ENCODE peak calls at places on chromosomes 12 and 14, in six cellular contexts. Q is SK-N-SH, H is OCI-LY7, W is choroid plexus epithelial cell, D is upper lobe of left lung, X is GM20000. N is an unnamed sample.

GRCh38 chr14:70023871-70024270 is 144.7 kb downstream of the SMOC1 start:
- DNase-seq in D (no peak), Q (no peak), X (no peak), H (no peak), W (no peak), N (no peak)

GRCh38 chr12:19544351-19544750 is 105.1 kb downstream of the AEBP2 start:
- DNase-seq in H (no peak), X (no peak), W (no peak), D (no peak), Q (no peak), N (no peak)

GRCh38 chr12:80979821-80980220 is 42.1 kb upstream of the LIN7A start:
- DNase-seq in W (no peak), D (no peak), X (no peak), H (no peak), Q (no peak), N (no peak)

GRCh38 chr12:29024117-29024516 is 125.0 kb upstream of the FAR2 start:
- DNase-seq in D (no peak), Q (peak), H (no peak), X (no peak), W (no peak), N (no peak)

GRCh38 chr14:89401783-89402182 is 15.2 kb downstream of the FOXN3 start:
- DNase-seq in D (no peak), W (no peak), Q (no peak), H (no peak), X (no peak), N (no peak)

GRCh38 chr14:103694572-103695026 is 20.7 kb downstream of the XRCC3 start:
- DNase-seq in D (no peak), Q (no peak), W (no peak), X (no peak), H (no peak), N (no peak)

GRCh38 chr14:67881225-67881624 is 61.6 kb downstream of the RAD51B start:
- DNase-seq in D (no peak), X (peak), Q (no peak), W (no peak), H (no peak), N (no peak)

GRCh38 chr14:50619569-50620141 is 48.5 kb downstream of the SAV1 start:
- DNase-seq in Q (peak), D (no peak), W (peak), X (peak), H (peak), N (no peak)

GRCh38 chr14:95285566-95285965 is 34.1 kb downstream of the CLMN start:
- DNase-seq in D (no peak), W (no peak), Q (no peak), X (no peak), H (no peak), N (no peak)

GRCh38 chr12:6603095-6603567 is 4.0 kb downstream of the CHD4 start:
- DNase-seq in H (peak), Q (peak), W (peak), X (no peak), D (no peak), N (no peak)

GRCh38 chr12:116590561-116590960 is 31.4 kb downstream of the MAP1LC3B2 start:
- DNase-seq in X (no peak), Q (no peak), D (no peak), W (no peak), H (no peak), N (no peak)

GRCh38 chr12:132557969-132558856 is 52.2 kb downstream of the LRCOL1 start:
- DNase-seq in X (no peak), D (peak), W (no peak), H (no peak), Q (no peak), N (no peak)

GRCh38 chr14:96576937-96577336 is 74.8 kb downstream of the PAPOLA start:
- DNase-seq in H (peak), Q (no peak), D (no peak), X (no peak), W (no peak), N (no peak)

GRCh38 chr12:79547044-79547734 is 143.6 kb downstream of the PAWR start:
- DNase-seq in X (no peak), H (no peak), W (peak), Q (no peak), D (no peak), N (no peak)

GRCh38 chr12:14313379-14313778 is 52.1 kb upstream of the ATF7IP start:
- DNase-seq in D (no peak), Q (no peak), W (no peak), H (no peak), X (no peak), N (no peak)

GRCh38 chr14:31024577-31025334 is 693 bp upstream of the AP4S1 start:
- DNase-seq in H (peak), D (no peak), W (peak), X (no peak), Q (no peak), N (no peak)

DNA sequence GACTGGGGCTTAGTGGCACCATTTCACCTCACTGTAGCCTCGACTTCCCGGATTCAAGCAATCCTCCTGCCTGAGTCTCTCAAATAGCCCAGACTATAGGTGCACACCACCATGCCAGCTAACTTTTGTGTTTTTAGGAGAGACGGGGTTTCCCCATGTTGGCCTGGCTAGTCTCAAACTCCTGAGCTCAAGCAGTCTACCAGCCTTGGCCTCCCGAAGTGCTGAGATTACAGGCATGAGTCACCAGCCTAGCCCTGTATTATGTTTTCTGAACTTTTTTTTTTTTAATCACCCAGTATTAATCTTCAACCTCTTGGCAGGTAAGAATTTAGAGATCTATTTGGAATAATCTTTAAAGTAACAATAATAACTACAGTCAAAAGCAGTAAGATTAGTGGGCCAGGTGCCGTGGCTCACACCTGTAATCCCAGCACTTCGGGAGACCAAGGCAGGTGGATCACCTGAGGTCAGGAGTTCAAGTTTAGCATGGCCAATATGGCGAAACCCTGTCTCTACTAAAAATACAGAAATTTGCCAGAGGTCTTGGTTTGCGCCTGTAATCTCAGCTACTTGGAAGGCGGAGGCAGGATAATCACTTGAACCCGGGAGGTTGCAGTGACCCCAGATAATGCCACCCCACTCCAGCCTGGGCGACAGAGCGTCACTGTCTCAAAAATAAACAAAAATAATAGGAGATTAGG is 8.6 kb downstream of the NANOG start:
- DNase-seq in D (no peak), W (peak), X (no peak), Q (no peak), H (no peak), N (no peak)
- TF ChIP-seq CTCF in D (no peak), W (no peak), X (no peak), Q (no peak), H (no peak), N (no peak)

GRCh38 chr12:117819160-117819559 is 149.6 kb downstream of the KSR2 start:
- DNase-seq in Q (no peak), H (no peak), W (no peak), D (no peak), X (no peak), N (no peak)
- TF ChIP-seq CTCF in Q (no peak), H (no peak), W (no peak), D (no peak), X (no peak), N (no peak)

GRCh38 chr12:13066459-13066858 is 22.3 kb downstream of the FAM234B start:
- DNase-seq in D (no peak), W (no peak), X (no peak), H (no peak), Q (no peak), N (no peak)

GRCh38 chr12:13073191-13073590 is 29.0 kb downstream of the FAM234B start:
- DNase-seq in D (no peak), X (no peak), W (no peak), H (no peak), Q (no peak), N (no peak)

GRCh38 chr12:13071305-13072280 is 27.4 kb downstream of the FAM234B start:
- DNase-seq in D (no peak), Q (no peak), H (no peak), X (no peak), W (no peak), N (no peak)

GRCh38 chr12:13067322-13067721 is 23.1 kb downstream of the FAM234B start:
- DNase-seq in H (no peak), D (no peak), W (no peak), X (no peak), Q (no peak), N (no peak)

GRCh38 chr12:13069380-13069779 is 25.2 kb downstream of the FAM234B start:
- DNase-seq in Q (no peak), W (no peak), H (no peak), D (no peak), X (no peak), N (no peak)
- TF ChIP-seq CTCF in Q (no peak), W (no peak), H (no peak), D (no peak), X (no peak), N (no peak)

DNA sequence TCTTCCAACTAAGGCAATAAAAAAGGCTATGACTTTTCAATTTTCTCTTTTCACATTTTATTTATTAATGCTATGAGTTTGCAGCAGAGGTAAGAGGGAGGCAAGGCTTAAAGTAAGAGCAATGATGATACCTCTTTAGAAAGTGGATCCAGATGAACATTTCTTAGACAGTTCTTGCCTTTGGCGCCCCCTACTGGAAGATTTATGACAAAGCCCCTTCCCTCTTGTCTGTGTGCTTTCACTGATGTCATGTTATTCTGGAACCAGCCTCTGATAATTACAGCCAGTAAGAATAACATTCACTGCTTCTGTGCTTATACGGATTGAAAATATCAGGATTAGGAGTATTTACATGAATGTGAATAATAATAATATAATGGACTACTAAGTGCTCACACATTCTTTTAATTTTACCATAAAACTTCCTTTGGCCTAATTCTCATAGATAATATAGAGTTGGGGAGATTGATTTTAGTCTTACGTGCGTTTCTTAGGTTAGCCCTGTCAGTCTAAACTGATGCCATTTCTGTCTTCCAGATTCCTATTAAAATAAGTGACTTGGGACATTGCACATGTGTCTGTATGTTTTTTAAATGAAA is 1929.9 kb upstream of the SEL1L start:
- DNase-seq in H (peak), Q (peak), W (peak), D (no peak), X (peak), N (no peak)
- TF ChIP-seq CTCF in H (peak), Q (peak), W (peak), D (peak), X (peak), N (peak)

DNA sequence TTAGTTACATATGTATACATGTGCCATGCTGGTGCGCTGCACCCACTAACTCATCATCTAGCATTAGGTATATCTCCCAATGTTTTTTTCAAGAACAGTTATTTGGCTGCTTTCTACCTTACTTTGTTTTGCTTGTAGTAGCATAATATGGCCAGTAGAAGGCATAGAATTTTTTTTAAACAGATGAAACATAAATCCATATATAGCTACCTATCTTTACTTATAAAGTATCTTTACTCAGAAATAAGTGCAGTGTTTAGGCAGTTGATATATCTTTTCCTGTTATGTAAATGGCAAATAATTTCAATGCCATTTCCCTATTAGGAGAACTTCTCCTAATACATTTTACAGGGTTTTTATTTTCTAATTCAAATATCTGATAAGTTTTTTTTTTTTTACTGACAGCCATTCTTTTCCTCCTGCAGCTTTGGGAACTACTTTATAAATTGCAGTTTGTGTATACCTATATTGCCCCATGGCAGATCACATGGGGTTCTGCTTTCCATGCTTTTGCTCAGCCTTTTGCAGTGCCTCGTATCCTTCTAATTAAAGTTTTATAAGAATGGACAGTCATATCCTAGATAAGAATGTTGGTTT is 143.1 kb downstream of the PCNX1 start:
- DNase-seq in D (no peak), X (no peak), Q (peak), H (peak), W (peak), N (no peak)
- TF ChIP-seq CTCF in D (peak), X (no peak), Q (peak), H (peak), W (peak), N (peak)

DNA sequence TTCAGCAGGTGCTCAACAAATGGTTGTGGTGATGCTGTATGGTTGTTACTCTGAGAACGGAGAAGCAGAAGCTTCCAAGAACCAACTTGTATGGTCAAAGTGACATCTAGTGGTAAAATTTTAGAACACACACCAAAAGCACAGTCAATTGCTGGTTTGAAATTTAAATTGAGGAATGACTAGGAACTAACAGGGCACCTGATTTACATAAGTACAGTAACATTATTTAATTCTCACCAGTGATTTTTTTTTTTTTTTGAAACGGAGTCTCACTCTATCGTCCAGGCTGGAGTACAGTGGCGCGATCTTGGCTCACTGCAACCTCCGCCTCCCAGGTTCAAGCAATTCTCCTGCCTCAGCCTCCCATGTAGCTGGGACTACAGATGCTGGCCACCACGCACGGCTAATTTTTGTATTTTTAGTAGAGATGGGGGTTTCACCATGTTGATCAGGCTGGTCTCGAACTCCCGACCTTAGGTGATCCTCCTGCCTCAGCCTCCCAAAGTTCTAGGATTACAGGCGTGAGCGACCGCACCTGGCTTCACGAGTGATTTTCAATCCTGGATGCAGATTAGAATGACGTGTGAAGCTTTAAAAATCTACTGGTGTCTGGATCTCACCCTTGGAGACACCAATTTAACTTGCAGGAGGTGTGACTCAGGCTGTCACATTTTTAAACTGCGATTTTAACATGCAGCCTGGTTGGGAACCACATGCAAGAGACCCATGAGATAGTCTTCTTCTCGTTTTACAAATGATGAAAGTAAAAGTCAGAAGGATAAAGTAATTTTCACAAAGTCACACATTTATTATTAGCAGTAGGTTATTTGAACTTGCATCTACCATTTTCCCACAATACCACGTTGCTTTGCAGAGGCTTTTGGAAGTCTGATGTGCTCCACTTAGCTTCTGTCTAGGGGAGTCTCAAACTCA is 14.1 kb upstream of the NUMB start:
- DNase-seq in W (peak), D (no peak), H (peak), X (peak), Q (peak), N (no peak)
- TF ChIP-seq CTCF in W (peak), D (peak), H (peak), X (peak), Q (peak), N (peak)

GRCh38 chr12:25469368-25469767 is 83.7 kb downstream of the LMNTD1 start:
- DNase-seq in D (no peak), X (no peak), H (no peak), W (no peak), Q (no peak), N (no peak)
- TF ChIP-seq CTCF in D (no peak), X (no peak), H (no peak), W (no peak), Q (no peak), N (no peak)